ENCODE peak calls at places on chromosomes 3 and 15, in seven cellular contexts. L is lower lobe of right lung, A is neural progenitor cell, F is mucosa of descending colon, E is OCI-LY7, P is HFF-Myc, X is fibroblast of the aortic adventitia. Y is an unnamed sample.

GRCh38 chr3:134228461-134228860 is 22.2 kb downstream of the RYK start:
- DNase-seq in X (peak; percentile 37), L (no peak), F (no peak), E (no peak), A (no peak), P (no peak), Y (no peak)

GRCh38 chr3:40317061-40317676 is 7.7 kb downstream of the EIF1B start:
- DNase-seq in L (no peak), E (peak; percentile 80), F (no peak), X (peak; percentile 82), A (peak; percentile 80), P (no peak), Y (peak; percentile 77)

GRCh38 chr3:97862582-97862981 is 40.8 kb downstream of the CRYBG3 start:
- DNase-seq in P (no peak), A (no peak), X (no peak), L (no peak), E (no peak), F (no peak), Y (no peak)

GRCh38 chr3:156819842-156820686 is 6.1 kb upstream of the LEKR1 start:
- DNase-seq in F (no peak), P (no peak), L (no peak), X (no peak), E (no peak), A (no peak), Y (peak; percentile 15)

GRCh38 chr3:139020036-139020867 is 474 bp downstream of the PRR23B start:
- DNase-seq in P (no peak), X (no peak), E (no peak), L (no peak), F (no peak), A (no peak), Y (no peak)

GRCh38 chr3:139044366-139045210 is at the start of gene PRR23C:
- DNase-seq in L (no peak), A (no peak), F (no peak), X (no peak), E (no peak), P (no peak), Y (no peak)

GRCh38 chr3:116423365-116423764 is 21.9 kb downstream of the LSAMP start:
- DNase-seq in X (no peak), E (no peak), P (no peak), F (no peak), A (peak; percentile 77), L (no peak), Y (no peak)

GRCh38 chr15:32106401-32107381 is 76.4 kb downstream of the CHRNA7 start:
- DNase-seq in L (no peak), E (no peak), A (no peak), X (no peak), F (no peak), P (no peak), Y (no peak)

GRCh38 chr3:11238057-11238456 is 34.1 kb upstream of the ATG7 start:
- DNase-seq in A (no peak), L (no peak), E (no peak), P (peak; percentile 74), X (peak; percentile 94), F (no peak), Y (peak; percentile 32)

GRCh38 chr3:51982838-51983577 is at the start of gene ACY1:
- DNase-seq in P (peak; percentile 56), X (peak; percentile 76), L (peak; percentile 93), E (no peak), A (peak; percentile 96), F (peak; percentile 96), Y (peak; percentile 89)

GRCh38 chr15:59296181-59296617 is 76.5 kb downstream of the MYO1E start:
- DNase-seq in X (peak; percentile 78), F (no peak), L (no peak), P (no peak), E (no peak), A (no peak), Y (no peak)

GRCh38 chr3:115363071-115363470 is 216.0 kb upstream of the ZBTB20 start:
- DNase-seq in A (no peak), P (no peak), X (no peak), E (no peak), F (no peak), L (no peak), Y (no peak)

GRCh38 chr3:53181528-53181927 is 20.5 kb downstream of the PRKCD start:
- DNase-seq in E (no peak), F (no peak), A (no peak), L (no peak), X (no peak), P (no peak), Y (no peak)

GRCh38 chr3:39064646-39065045 is 12.8 kb downstream of the WDR48 start:
- DNase-seq in E (no peak), A (no peak), F (no peak), P (no peak), L (no peak), X (peak; percentile 64), Y (no peak)

GRCh38 chr15:98955331-98955730 is 52.3 kb downstream of the PGPEP1L start:
- DNase-seq in E (no peak), A (no peak), P (no peak), L (no peak), X (no peak), F (peak; percentile 45), Y (no peak)

GRCh38 chr15:73232771-73233170 is 136.0 kb downstream of the HCN4 start:
- DNase-seq in F (no peak), P (no peak), X (no peak), E (no peak), A (no peak), L (no peak), Y (no peak)

GRCh38 chr15:38823272-38823671 is 258.7 kb upstream of the RASGRP1 start:
- DNase-seq in F (no peak), P (no peak), L (no peak), A (no peak), E (no peak), X (no peak), Y (no peak)

GRCh38 chr15:83108266-83109219 is 1.1 kb downstream of the TM6SF1 start:
- DNase-seq in A (no peak), F (peak; percentile 42), X (peak; percentile 23), P (no peak), L (peak; percentile 87), E (peak; percentile 93), Y (peak; percentile 83)

GRCh38 chr15:40388941-40389823 is 6.7 kb downstream of the KNSTRN start:
- DNase-seq in E (no peak), X (no peak), P (no peak), L (peak; percentile 70), A (no peak), F (no peak), Y (no peak)

GRCh38 chr3:184691397-184692131 is 20.3 kb downstream of the MAGEF1 start:
- DNase-seq in X (peak; percentile 58), F (peak; percentile 37), P (no peak), A (no peak), E (no peak), L (no peak), Y (no peak)

GRCh38 chr3:18444597-18445420 is 19.7 kb upstream of the SATB1 start:
- DNase-seq in F (peak; percentile 86), P (no peak), A (peak; percentile 92), E (peak; percentile 60), L (peak; percentile 77), X (peak; percentile 20), Y (peak; percentile 40)

GRCh38 chr3:33062814-33063346 is 34.1 kb downstream of the GLB1 start:
- DNase-seq in E (no peak), X (no peak), F (no peak), A (no peak), L (no peak), P (no peak), Y (no peak)

GRCh38 chr3:187211532-187212274 is 14.4 kb downstream of the RTP1 start:
- DNase-seq in X (peak; percentile 86), P (no peak), L (no peak), A (no peak), E (no peak), F (no peak), Y (no peak)

GRCh38 chr3:156818890-156819289 is 7.3 kb upstream of the LEKR1 start:
- DNase-seq in E (no peak), P (no peak), A (no peak), X (peak; percentile 68), F (no peak), L (no peak), Y (no peak)

GRCh38 chr3:40597441-40597840 is 72.7 kb downstream of the ZNF621 start:
- DNase-seq in L (no peak), F (no peak), A (no peak), P (no peak), E (no peak), X (no peak), Y (no peak)

GRCh38 chr15:70436428-70436827 is 326.9 kb downstream of the UACA start:
- DNase-seq in F (no peak), E (no peak), L (no peak), A (no peak), X (no peak), P (no peak), Y (peak; percentile 69)

GRCh38 chr3:12875857-12876451 is 34.6 kb upstream of the RPL32 start:
- DNase-seq in P (no peak), F (peak; percentile 54), X (no peak), L (peak; percentile 68), A (peak; percentile 97), E (peak; percentile 24), Y (peak; percentile 24)

GRCh38 chr3:124986153-124987143 is 51.9 kb upstream of the MUC13 start:
- DNase-seq in X (peak; percentile 94), E (no peak), A (peak; percentile 59), P (peak; percentile 69), L (no peak), F (peak; percentile 56), Y (no peak)

GRCh38 chr3:158312560-158313141 is 202.8 kb downstream of the RSRC1 start:
- DNase-seq in F (no peak), A (no peak), L (no peak), E (no peak), P (no peak), X (peak; percentile 21), Y (no peak)
- TF ChIP-seq CTCF in F (no peak), A (no peak), L (no peak), E (no peak), P (no peak), X (no peak), Y (no peak)

GRCh38 chr15:84684092-84684491 is 26.1 kb upstream of the NMB start:
- DNase-seq in A (no peak), E (no peak), P (no peak), X (peak; percentile 53), F (no peak), L (no peak), Y (no peak)
- H3K4me3 ChIP-seq in A (no peak overlapping the region), E (no peak overlapping the region), P (no peak overlapping the region), X (no peak overlapping the region), F (no peak overlapping the region), L (no peak overlapping the region), Y (no peak overlapping the region)

DNA sequence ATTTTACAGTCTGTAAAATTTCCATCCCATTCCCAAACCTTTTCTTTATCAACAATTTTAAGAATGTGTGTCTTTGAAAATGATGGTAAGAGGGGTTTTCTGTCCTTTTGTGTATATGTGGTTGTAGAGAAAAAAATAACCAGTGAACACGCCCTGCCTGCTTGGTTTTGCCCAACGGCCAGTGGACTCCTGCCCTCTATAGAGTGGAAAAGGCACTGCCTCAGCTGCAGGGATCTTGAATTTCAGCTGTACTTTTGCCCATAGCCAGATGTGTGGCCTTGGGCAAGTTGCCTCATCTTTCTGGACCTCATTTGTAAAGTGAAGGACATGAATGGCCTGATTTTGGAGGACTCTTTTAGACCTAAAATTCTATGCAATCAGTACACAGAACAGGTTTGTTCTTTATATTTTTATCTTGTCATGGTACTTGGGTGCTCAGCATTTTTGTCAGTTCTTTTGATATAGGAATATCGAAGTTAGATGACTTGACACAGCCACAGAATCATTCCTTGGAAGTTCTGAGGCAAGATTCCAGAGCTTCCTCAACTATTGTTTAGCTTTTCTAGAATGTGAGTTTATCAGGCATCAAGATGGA is 81.0 kb downstream of the CLDN11 start:
- DNase-seq in A (peak; percentile 46), F (peak; percentile 29), L (no peak), X (peak; percentile 88), E (peak; percentile 25), P (peak; percentile 68), Y (peak; percentile 46)
- TF ChIP-seq CTCF in A (peak; percentile 67), F (peak; percentile 29), L (peak; percentile 37), X (peak; percentile 82), E (peak; percentile 66), P (peak; percentile 77), Y (peak; percentile 52)

GRCh38 chr3:71168961-71169411 is 414.5 kb downstream of the FOXP1 start:
- DNase-seq in F (no peak), L (no peak), E (no peak), X (peak; percentile 46), P (no peak), A (peak; percentile 14), Y (no peak)
- H3K4me3 ChIP-seq in F (no peak overlapping the region), L (no peak overlapping the region), E (no peak overlapping the region), X (no peak overlapping the region), P (no peak overlapping the region), A (no peak overlapping the region), Y (no peak overlapping the region)

Y was measured in GM12865.